ENCODE peak calls at places on chromosomes 12 and 14, in eight cellular contexts. Y is CD4-positive, CD25-positive, alpha-beta regulatory T cell; G is ovary; L is CD8-positive, alpha-beta T cell; T is GM04504; X is skeletal muscle cell; P is PC-3; B is NCI-H226. R is an unnamed sample.

GRCh38 chr14:35992816-35993511 is 166.8 kb downstream of the BRMS1L start:
- DNase-seq in G (no peak), X (no peak), T (no peak), P (no peak), B (no peak), L (no peak), Y (no peak), R (no peak)

GRCh38 chr14:71354801-71355200 is 447.5 kb downstream of the PCNX1 start:
- DNase-seq in P (peak; percentile 25), G (no peak), B (no peak), T (no peak), Y (no peak), L (no peak), X (no peak), R (no peak)

GRCh38 chr12:18955594-18955993 is 173.9 kb upstream of the PLEKHA5 start:
- DNase-seq in P (peak; percentile 28), L (no peak), B (peak; percentile 22), Y (no peak), G (no peak), T (peak; percentile 17), X (no peak), R (no peak)

GRCh38 chr14:103155013-103155412 is 31.8 kb downstream of the TNFAIP2 start:
- DNase-seq in G (peak; percentile 21), P (peak; percentile 60), X (no peak), T (peak; percentile 71), B (peak; percentile 83), Y (no peak), L (no peak), R (no peak)

GRCh38 chr12:49796155-49796554 is 32.1 kb downstream of the NCKAP5L start:
- DNase-seq in Y (no peak), L (no peak), B (no peak), P (no peak), T (no peak), G (no peak), X (no peak), R (no peak)

GRCh38 chr14:96617635-96618034 is 115.5 kb downstream of the PAPOLA start:
- DNase-seq in B (no peak), P (no peak), L (no peak), G (no peak), Y (no peak), T (no peak), X (no peak), R (no peak)

GRCh38 chr14:77273796-77274195 is 2.8 kb upstream of the NGB start:
- DNase-seq in T (no peak), L (no peak), Y (no peak), B (no peak), G (no peak), X (no peak), P (no peak), R (no peak)

GRCh38 chr12:56257491-56258067 is 605 bp downstream of the ANKRD52 start:
- DNase-seq in X (no peak), G (no peak), P (peak; percentile 53), Y (no peak), B (peak; percentile 48), L (no peak), T (no peak), R (no peak)

GRCh38 chr12:63752283-63752682 is 27.4 kb upstream of the RXYLT1 start:
- DNase-seq in P (no peak), G (no peak), Y (no peak), X (no peak), L (no peak), T (no peak), B (no peak), R (no peak)

GRCh38 chr12:10016881-10017280 is 6.5 kb downstream of the CLEC12B start:
- DNase-seq in G (no peak), P (peak; percentile 54), Y (no peak), T (no peak), L (no peak), B (peak; percentile 73), X (peak; percentile 4), R (no peak)

GRCh38 chr12:7058850-7059249 is 1.7 kb upstream of the C1S start:
- DNase-seq in P (no peak), X (no peak), Y (no peak), L (no peak), G (no peak), B (no peak), T (no peak), R (no peak)

GRCh38 chr14:76641541-76641940 is 119.7 kb upstream of the VASH1 start:
- DNase-seq in P (no peak), X (no peak), L (no peak), B (no peak), T (no peak), Y (no peak), G (no peak), R (no peak)

GRCh38 chr12:47349770-47350408 is 270.1 kb upstream of the AMIGO2 start:
- DNase-seq in Y (no peak), L (no peak), P (no peak), X (no peak), B (peak; percentile 78), T (no peak), G (no peak), R (no peak)

GRCh38 chr12:7026854-7027253 is 8.6 kb upstream of the LPCAT3 start:
- DNase-seq in B (no peak), P (no peak), X (no peak), G (no peak), Y (no peak), T (no peak), L (no peak), R (no peak)

GRCh38 chr14:103530390-103530789 is 1.4 kb downstream of the TRMT61A start:
- DNase-seq in P (peak; percentile 32), L (no peak), B (no peak), Y (no peak), X (no peak), G (peak; percentile 59), T (no peak), R (no peak)

GRCh38 chr14:92973265-92973797 is 50.4 kb downstream of the CHGA start:
- DNase-seq in T (peak; percentile 42), G (peak; percentile 71), L (no peak), B (no peak), X (no peak), Y (no peak), P (peak; percentile 73), R (peak; percentile 40)

GRCh38 chr12:120388711-120389431 is 19.9 kb upstream of the MSI1 start:
- DNase-seq in P (no peak), Y (no peak), G (no peak), T (no peak), L (no peak), B (no peak), X (no peak), R (no peak)

GRCh38 chr12:114692558-114693531 is 8.9 kb upstream of the TBX3 start:
- DNase-seq in G (no peak), L (no peak), X (no peak), T (no peak), Y (no peak), B (no peak), P (peak; percentile 72), R (no peak)

GRCh38 chr14:90093942-90094595 is 32.3 kb downstream of the KCNK13 start:
- DNase-seq in T (no peak), G (no peak), Y (no peak), B (peak; percentile 38), X (no peak), P (peak; percentile 88), L (no peak), R (no peak)

GRCh38 chr12:77625441-77625840 is 205.3 kb upstream of the NAV3 start:
- DNase-seq in T (peak; percentile 92), B (peak; percentile 94), L (no peak), P (peak; percentile 67), G (no peak), X (peak; percentile 87), Y (no peak), R (peak; percentile 50)

GRCh38 chr12:122022393-122023338 is 982 bp downstream of the BCL7A start:
- DNase-seq in G (peak; percentile 36), X (no peak), Y (no peak), T (no peak), L (no peak), P (peak; percentile 44), B (no peak), R (no peak)

GRCh38 chr14:34766611-34767010 is 52.2 kb upstream of the CFL2 start:
- DNase-seq in T (peak; percentile 17), B (no peak), P (no peak), Y (no peak), G (no peak), L (no peak), X (no peak), R (peak; percentile 29)

GRCh38 chr14:60736494-60736893 is 1.9 kb downstream of the MNAT1 start:
- DNase-seq in P (peak; percentile 92), L (no peak), Y (no peak), T (no peak), X (no peak), B (peak; percentile 51), G (no peak), R (no peak)

GRCh38 chr14:89507926-89508460 is 91.0 kb upstream of the FOXN3 start:
- DNase-seq in T (no peak), X (no peak), B (peak; percentile 22), G (no peak), P (peak; percentile 89), L (no peak), Y (no peak), R (no peak)

GRCh38 chr12:9184276-9184675 is 23.9 kb downstream of the PZP start:
- DNase-seq in B (no peak), L (no peak), P (no peak), T (no peak), X (no peak), Y (no peak), G (no peak), R (no peak)

GRCh38 chr12:119718141-119718540 is 50.2 kb downstream of the PRKAB1 start:
- DNase-seq in X (no peak), Y (no peak), P (no peak), L (no peak), G (no peak), B (no peak), T (no peak), R (no peak)

GRCh38 chr14:92565040-92565717 is 51.6 kb downstream of the RIN3 start:
- DNase-seq in T (no peak), B (no peak), G (no peak), P (peak; percentile 60), L (no peak), X (no peak), Y (no peak), R (no peak)

GRCh38 chr12:99261256-99261655 is 386.3 kb upstream of the GARIN6 start:
- DNase-seq in Y (no peak), L (no peak), G (no peak), B (no peak), X (no peak), P (no peak), T (no peak), R (no peak)

GRCh38 chr12:110796952-110797351 is 49.8 kb upstream of the CCDC63 start:
- DNase-seq in Y (no peak), G (no peak), B (no peak), T (no peak), L (no peak), P (peak; percentile 82), X (no peak), R (no peak)

GRCh38 chr12:88691811-88692210 is 111.5 kb upstream of the KITLG start:
- DNase-seq in X (no peak), T (peak; percentile 9), P (no peak), L (no peak), B (no peak), G (no peak), Y (no peak), R (no peak)

GRCh38 chr14:102993523-102993922 is 63.8 kb downstream of the CDC42BPB start:
- DNase-seq in T (peak; percentile 32), P (peak; percentile 95), B (peak; percentile 29), X (no peak), L (no peak), Y (no peak), G (no peak), R (no peak)

GRCh38 chr14:33612184-33612479 is 338.7 kb downstream of the EGLN3 start:
- DNase-seq in X (no peak), G (no peak), T (no peak), Y (no peak), L (no peak), P (no peak), B (no peak), R (no peak)

GRCh38 chr12:39613525-39613924 is 6.1 kb downstream of the ABCD2 start:
- DNase-seq in B (no peak), T (no peak), X (no peak), Y (no peak), G (no peak), L (no peak), P (no peak), R (no peak)

GRCh38 chr14:22824711-22825359 is 4.9 kb upstream of the MRPL52 start:
- DNase-seq in L (no peak), P (peak; percentile 90), T (peak; percentile 89), G (no peak), X (peak; percentile 88), B (peak; percentile 89), Y (no peak), R (peak; percentile 92)

R was measured in HFF-Myc.